ENCODE peak calls at places on chromosomes 7 and 10, in six cellular contexts. One of them, this sample, is unnamed.
A peak's percentile ranks its signal among the peaks of the same experiment; 100 is the strongest.

GRCh38 chr7:122438001-122438400 is 133.5 kb upstream of the FEZF1 start:
- DNase-seq in fibroblast of villous mesenchyme: no peak
- DNase-seq in pons: peak; percentile 6
- DNase-seq in C1 segment of cervical spinal cord: no peak
- DNase-seq in activated CD4-positive, alpha-beta T cell treated with anti-CD3 and anti-CD28 coated beads, Interleukin-2, amount 50 U/mL, for 4 hours: no peak
- DNase-seq in NCI-H1092 treated with DMSO at 0.1 percent for 48 hours: peak; percentile 78
- DNase-seq in this sample: no peak

GRCh38 chr7:84783161-84783803 is 403.6 kb downstream of the SEMA3D start:
- DNase-seq in activated CD4-positive, alpha-beta T cell treated with anti-CD3 and anti-CD28 coated beads, Interleukin-2, amount 50 U/mL, for 4 hours: no peak
- DNase-seq in fibroblast of villous mesenchyme: peak; percentile 76
- DNase-seq in pons: no peak
- DNase-seq in NCI-H1092 treated with DMSO at 0.1 percent for 48 hours: no peak
- DNase-seq in C1 segment of cervical spinal cord: no peak
- DNase-seq in this sample: peak; percentile 61

GRCh38 chr7:117132385-117133120 is 179.3 kb downstream of the ST7 start:
- DNase-seq in pons: no peak
- DNase-seq in C1 segment of cervical spinal cord: no peak
- DNase-seq in fibroblast of villous mesenchyme: peak; percentile 87
- DNase-seq in activated CD4-positive, alpha-beta T cell treated with anti-CD3 and anti-CD28 coated beads, Interleukin-2, amount 50 U/mL, for 4 hours: no peak
- DNase-seq in NCI-H1092 treated with DMSO at 0.1 percent for 48 hours: no peak
- DNase-seq in this sample: peak; percentile 97

GRCh38 chr7:151233804-151234203 is 1.5 kb downstream of the CHPF2 start:
- DNase-seq in fibroblast of villous mesenchyme: no peak
- DNase-seq in C1 segment of cervical spinal cord: no peak
- DNase-seq in NCI-H1092 treated with DMSO at 0.1 percent for 48 hours: no peak
- DNase-seq in activated CD4-positive, alpha-beta T cell treated with anti-CD3 and anti-CD28 coated beads, Interleukin-2, amount 50 U/mL, for 4 hours: no peak
- DNase-seq in pons: no peak
- DNase-seq in this sample: no peak

GRCh38 chr10:65328486-65328885 is 1597.3 kb upstream of the LRRTM3 start:
- DNase-seq in NCI-H1092 treated with DMSO at 0.1 percent for 48 hours: no peak
- DNase-seq in fibroblast of villous mesenchyme: no peak
- DNase-seq in activated CD4-positive, alpha-beta T cell treated with anti-CD3 and anti-CD28 coated beads, Interleukin-2, amount 50 U/mL, for 4 hours: no peak
- DNase-seq in pons: no peak
- DNase-seq in C1 segment of cervical spinal cord: no peak
- DNase-seq in this sample: no peak

GRCh38 chr7:117656806-117657205 is 177.0 kb downstream of the CFTR start:
- DNase-seq in C1 segment of cervical spinal cord: no peak
- DNase-seq in NCI-H1092 treated with DMSO at 0.1 percent for 48 hours: no peak
- DNase-seq in pons: no peak
- DNase-seq in fibroblast of villous mesenchyme: no peak
- DNase-seq in activated CD4-positive, alpha-beta T cell treated with anti-CD3 and anti-CD28 coated beads, Interleukin-2, amount 50 U/mL, for 4 hours: no peak
- DNase-seq in this sample: no peak

GRCh38 chr10:116201011-116201410 is 72.0 kb downstream of the GFRA1 start:
- DNase-seq in activated CD4-positive, alpha-beta T cell treated with anti-CD3 and anti-CD28 coated beads, Interleukin-2, amount 50 U/mL, for 4 hours: no peak
- DNase-seq in C1 segment of cervical spinal cord: no peak
- DNase-seq in fibroblast of villous mesenchyme: no peak
- DNase-seq in NCI-H1092 treated with DMSO at 0.1 percent for 48 hours: no peak
- DNase-seq in pons: no peak
- DNase-seq in this sample: peak; percentile 33

GRCh38 chr10:61837748-61838055 is 63.8 kb upstream of the ARID5B start:
- DNase-seq in pons: no peak
- DNase-seq in fibroblast of villous mesenchyme: peak; percentile 21
- DNase-seq in C1 segment of cervical spinal cord: no peak
- DNase-seq in activated CD4-positive, alpha-beta T cell treated with anti-CD3 and anti-CD28 coated beads, Interleukin-2, amount 50 U/mL, for 4 hours: no peak
- DNase-seq in NCI-H1092 treated with DMSO at 0.1 percent for 48 hours: peak; percentile 49
- DNase-seq in this sample: no peak

GRCh38 chr10:100341953-100342626 is 4.9 kb upstream of the SCD start:
- DNase-seq in C1 segment of cervical spinal cord: peak; percentile 24
- DNase-seq in pons: peak; percentile 82
- DNase-seq in fibroblast of villous mesenchyme: peak; percentile 73
- DNase-seq in NCI-H1092 treated with DMSO at 0.1 percent for 48 hours: peak; percentile 63
- DNase-seq in activated CD4-positive, alpha-beta T cell treated with anti-CD3 and anti-CD28 coated beads, Interleukin-2, amount 50 U/mL, for 4 hours: peak; percentile 35
- DNase-seq in this sample: peak; percentile 58

GRCh38 chr10:43944742-43945730 is 296.4 kb upstream of the ZNF32 start:
- DNase-seq in C1 segment of cervical spinal cord: no peak
- DNase-seq in activated CD4-positive, alpha-beta T cell treated with anti-CD3 and anti-CD28 coated beads, Interleukin-2, amount 50 U/mL, for 4 hours: no peak
- DNase-seq in pons: no peak
- DNase-seq in NCI-H1092 treated with DMSO at 0.1 percent for 48 hours: no peak
- DNase-seq in fibroblast of villous mesenchyme: no peak
- DNase-seq in this sample: no peak

GRCh38 chr7:155337946-155338631 is 40.4 kb downstream of the INSIG1 start:
- DNase-seq in activated CD4-positive, alpha-beta T cell treated with anti-CD3 and anti-CD28 coated beads, Interleukin-2, amount 50 U/mL, for 4 hours: no peak
- DNase-seq in NCI-H1092 treated with DMSO at 0.1 percent for 48 hours: no peak
- DNase-seq in C1 segment of cervical spinal cord: no peak
- DNase-seq in fibroblast of villous mesenchyme: no peak
- DNase-seq in pons: no peak
- DNase-seq in this sample: no peak

GRCh38 chr10:475709-476457 is 213.6 kb downstream of the DIP2C start:
- DNase-seq in C1 segment of cervical spinal cord: no peak
- DNase-seq in fibroblast of villous mesenchyme: no peak
- DNase-seq in NCI-H1092 treated with DMSO at 0.1 percent for 48 hours: no peak
- DNase-seq in activated CD4-positive, alpha-beta T cell treated with anti-CD3 and anti-CD28 coated beads, Interleukin-2, amount 50 U/mL, for 4 hours: no peak
- DNase-seq in pons: no peak
- DNase-seq in this sample: no peak

GRCh38 chr10:54454271-54454670 is 346.8 kb downstream of the PCDH15 start:
- DNase-seq in activated CD4-positive, alpha-beta T cell treated with anti-CD3 and anti-CD28 coated beads, Interleukin-2, amount 50 U/mL, for 4 hours: no peak
- DNase-seq in NCI-H1092 treated with DMSO at 0.1 percent for 48 hours: no peak
- DNase-seq in C1 segment of cervical spinal cord: no peak
- DNase-seq in fibroblast of villous mesenchyme: no peak
- DNase-seq in pons: no peak
- DNase-seq in this sample: no peak

GRCh38 chr7:17408245-17408903 is 109.9 kb downstream of the AHR start:
- DNase-seq in NCI-H1092 treated with DMSO at 0.1 percent for 48 hours: no peak
- DNase-seq in C1 segment of cervical spinal cord: no peak
- DNase-seq in fibroblast of villous mesenchyme: peak; percentile 97
- DNase-seq in activated CD4-positive, alpha-beta T cell treated with anti-CD3 and anti-CD28 coated beads, Interleukin-2, amount 50 U/mL, for 4 hours: no peak
- DNase-seq in pons: no peak
- DNase-seq in this sample: peak; percentile 98

GRCh38 chr10:1594372-1595241 is 142.7 kb downstream of the ADARB2 start:
- DNase-seq in activated CD4-positive, alpha-beta T cell treated with anti-CD3 and anti-CD28 coated beads, Interleukin-2, amount 50 U/mL, for 4 hours: no peak
- DNase-seq in fibroblast of villous mesenchyme: no peak
- DNase-seq in pons: no peak
- DNase-seq in C1 segment of cervical spinal cord: no peak
- DNase-seq in NCI-H1092 treated with DMSO at 0.1 percent for 48 hours: no peak
- DNase-seq in this sample: no peak

GRCh38 chr10:104694074-104694473 is 53.0 kb downstream of the SORCS3 start:
- DNase-seq in fibroblast of villous mesenchyme: no peak
- DNase-seq in C1 segment of cervical spinal cord: no peak
- DNase-seq in activated CD4-positive, alpha-beta T cell treated with anti-CD3 and anti-CD28 coated beads, Interleukin-2, amount 50 U/mL, for 4 hours: no peak
- DNase-seq in pons: no peak
- DNase-seq in NCI-H1092 treated with DMSO at 0.1 percent for 48 hours: no peak
- DNase-seq in this sample: no peak

GRCh38 chr7:123624527-123625183 is 23.0 kb downstream of the ASB15 start:
- DNase-seq in NCI-H1092 treated with DMSO at 0.1 percent for 48 hours: no peak
- DNase-seq in activated CD4-positive, alpha-beta T cell treated with anti-CD3 and anti-CD28 coated beads, Interleukin-2, amount 50 U/mL, for 4 hours: peak; percentile 50
- DNase-seq in pons: no peak
- DNase-seq in C1 segment of cervical spinal cord: no peak
- DNase-seq in fibroblast of villous mesenchyme: no peak
- DNase-seq in this sample: peak; percentile 36

GRCh38 chr10:92873029-92873428 is 24.7 kb downstream of the EXOC6 start:
- DNase-seq in fibroblast of villous mesenchyme: no peak
- DNase-seq in NCI-H1092 treated with DMSO at 0.1 percent for 48 hours: no peak
- DNase-seq in activated CD4-positive, alpha-beta T cell treated with anti-CD3 and anti-CD28 coated beads, Interleukin-2, amount 50 U/mL, for 4 hours: no peak
- DNase-seq in pons: no peak
- DNase-seq in C1 segment of cervical spinal cord: no peak
- DNase-seq in this sample: no peak

GRCh38 chr10:5317547-5318107 is 47.1 kb upstream of the UCN3 start:
- DNase-seq in pons: no peak
- DNase-seq in fibroblast of villous mesenchyme: peak; percentile 8
- DNase-seq in activated CD4-positive, alpha-beta T cell treated with anti-CD3 and anti-CD28 coated beads, Interleukin-2, amount 50 U/mL, for 4 hours: peak; percentile 34
- DNase-seq in NCI-H1092 treated with DMSO at 0.1 percent for 48 hours: no peak
- DNase-seq in C1 segment of cervical spinal cord: no peak
- DNase-seq in this sample: peak; percentile 30

GRCh38 chr10:130990536-130990935 is 321.0 kb downstream of the TCERG1L start:
- DNase-seq in activated CD4-positive, alpha-beta T cell treated with anti-CD3 and anti-CD28 coated beads, Interleukin-2, amount 50 U/mL, for 4 hours: no peak
- DNase-seq in C1 segment of cervical spinal cord: peak; percentile 9
- DNase-seq in NCI-H1092 treated with DMSO at 0.1 percent for 48 hours: peak; percentile 61
- DNase-seq in pons: no peak
- DNase-seq in fibroblast of villous mesenchyme: no peak
- DNase-seq in this sample: no peak

GRCh38 chr10:74932648-74933047 is 106.2 kb downstream of the KAT6B start:
- DNase-seq in pons: peak; percentile 76
- DNase-seq in NCI-H1092 treated with DMSO at 0.1 percent for 48 hours: peak; percentile 76
- DNase-seq in C1 segment of cervical spinal cord: no peak
- DNase-seq in activated CD4-positive, alpha-beta T cell treated with anti-CD3 and anti-CD28 coated beads, Interleukin-2, amount 50 U/mL, for 4 hours: no peak
- DNase-seq in fibroblast of villous mesenchyme: no peak
- DNase-seq in this sample: no peak

GRCh38 chr7:114081606-114082425 is 163.0 kb upstream of the PPP1R3A start:
- DNase-seq in C1 segment of cervical spinal cord: no peak
- DNase-seq in activated CD4-positive, alpha-beta T cell treated with anti-CD3 and anti-CD28 coated beads, Interleukin-2, amount 50 U/mL, for 4 hours: no peak
- DNase-seq in pons: peak; percentile 78
- DNase-seq in fibroblast of villous mesenchyme: peak; percentile 71
- DNase-seq in NCI-H1092 treated with DMSO at 0.1 percent for 48 hours: peak; percentile 65
- DNase-seq in this sample: peak; percentile 53

GRCh38 chr10:73439055-73439454 is 5.7 kb upstream of the MSS51 start:
- DNase-seq in pons: no peak
- DNase-seq in activated CD4-positive, alpha-beta T cell treated with anti-CD3 and anti-CD28 coated beads, Interleukin-2, amount 50 U/mL, for 4 hours: no peak
- DNase-seq in C1 segment of cervical spinal cord: no peak
- DNase-seq in NCI-H1092 treated with DMSO at 0.1 percent for 48 hours: no peak
- DNase-seq in fibroblast of villous mesenchyme: peak; percentile 59
- DNase-seq in this sample: peak; percentile 84

GRCh38 chr10:104556831-104557230 is 84.3 kb upstream of the SORCS3 start:
- DNase-seq in activated CD4-positive, alpha-beta T cell treated with anti-CD3 and anti-CD28 coated beads, Interleukin-2, amount 50 U/mL, for 4 hours: no peak
- DNase-seq in pons: no peak
- DNase-seq in NCI-H1092 treated with DMSO at 0.1 percent for 48 hours: no peak
- DNase-seq in C1 segment of cervical spinal cord: no peak
- DNase-seq in fibroblast of villous mesenchyme: no peak
- DNase-seq in this sample: no peak

GRCh38 chr7:90760892-90761291 is 164.8 kb downstream of the CDK14 start:
- DNase-seq in C1 segment of cervical spinal cord: no peak
- DNase-seq in fibroblast of villous mesenchyme: no peak
- DNase-seq in activated CD4-positive, alpha-beta T cell treated with anti-CD3 and anti-CD28 coated beads, Interleukin-2, amount 50 U/mL, for 4 hours: no peak
- DNase-seq in NCI-H1092 treated with DMSO at 0.1 percent for 48 hours: no peak
- DNase-seq in pons: no peak
- DNase-seq in this sample: no peak

GRCh38 chr10:1809139-1809755 is 71.9 kb upstream of the ADARB2 start:
- DNase-seq in C1 segment of cervical spinal cord: no peak
- DNase-seq in NCI-H1092 treated with DMSO at 0.1 percent for 48 hours: no peak
- DNase-seq in fibroblast of villous mesenchyme: no peak
- DNase-seq in pons: no peak
- DNase-seq in activated CD4-positive, alpha-beta T cell treated with anti-CD3 and anti-CD28 coated beads, Interleukin-2, amount 50 U/mL, for 4 hours: no peak
- DNase-seq in this sample: no peak

GRCh38 chr7:69467826-69468225 is 130.4 kb upstream of the AUTS2 start:
- DNase-seq in NCI-H1092 treated with DMSO at 0.1 percent for 48 hours: no peak
- DNase-seq in fibroblast of villous mesenchyme: no peak
- DNase-seq in C1 segment of cervical spinal cord: no peak
- DNase-seq in activated CD4-positive, alpha-beta T cell treated with anti-CD3 and anti-CD28 coated beads, Interleukin-2, amount 50 U/mL, for 4 hours: no peak
- DNase-seq in pons: no peak
- DNase-seq in this sample: no peak